ENCODE peak calls at places on chromosomes 1 and 21, in five cellular contexts. A is cardiac muscle cell, L is psoas muscle, J is upper lobe of right lung, X is GM23338. V is an unnamed sample. For H3K27me3, the result is how much of the 10 kb centered on the place peaks cover.

GRCh38 chr1:1032428-1032827 is 12.5 kb downstream of the AGRN start:
- DNase-seq in A (peak), L (no peak), J (no peak), X (peak), V (no peak)

GRCh38 chr21:15278279-15278678 is 213.5 kb upstream of the NRIP1 start:
- DNase-seq in A (no peak), L (no peak), J (no peak), X (no peak), V (no peak)

GRCh38 chr1:43348809-43349593 is 9.8 kb upstream of the CDC20 start:
- DNase-seq in A (peak), L (peak), J (peak), X (peak), V (no peak)

GRCh38 chr1:26315874-26316850 is 1.6 kb upstream of the CD52 start:
- DNase-seq in A (no peak), L (no peak), J (no peak), X (peak), V (peak)

GRCh38 chr1:185998391-185998790 is 264.2 kb downstream of the HMCN1 start:
- DNase-seq in A (no peak), L (peak), J (no peak), X (peak), V (no peak)

GRCh38 chr1:112718691-112719418 is 3.7 kb upstream of the PPM1J start:
- DNase-seq in A (peak), L (peak), J (peak), X (peak), V (no peak)

GRCh38 chr1:116266864-116267212 is 106.2 kb upstream of the ATP1A1 start:
- DNase-seq in A (no peak), L (no peak), J (no peak), X (no peak), V (no peak)

GRCh38 chr1:3625151-3625907 is 514 bp downstream of the TPRG1L start:
- DNase-seq in A (peak), L (peak), J (no peak), X (peak), V (no peak)

GRCh38 chr1:173477286-173478098 is at the start of gene PRDX6:
- DNase-seq in A (peak), L (peak), J (no peak), X (peak), V (peak)

GRCh38 chr1:102941364-102941947 is 166.9 kb downstream of the COL11A1 start:
- DNase-seq in A (no peak), L (no peak), J (no peak), X (peak), V (no peak)

GRCh38 chr21:15522148-15522547 is 207.6 kb upstream of the USP25 start:
- DNase-seq in A (no peak), L (no peak), J (no peak), X (no peak), V (no peak)

GRCh38 chr1:76033800-76034475 is 40.6 kb upstream of the ST6GALNAC3 start:
- DNase-seq in A (no peak), L (no peak), J (no peak), X (no peak), V (no peak)

GRCh38 chr21:25664462-25665070 is 25.5 kb downstream of the JAM2 start:
- DNase-seq in A (no peak), L (no peak), J (no peak), X (no peak), V (no peak)

GRCh38 chr21:25878334-25878733 is 143.6 kb downstream of the GABPA start:
- DNase-seq in A (no peak), L (no peak), J (no peak), X (no peak), V (no peak)

GRCh38 chr21:44722701-44723100 is 11.3 kb upstream of the TSPEAR start:
- DNase-seq in A (no peak), L (no peak), J (no peak), X (no peak), V (no peak)

GRCh38 chr1:204989266-204990058 is 53.5 kb upstream of the CNTN2 start:
- DNase-seq in A (peak), L (peak), J (peak), X (peak), V (no peak)

GRCh38 chr1:168261390-168261789 is 19.3 kb upstream of the TBX19 start:
- DNase-seq in A (no peak), L (no peak), J (no peak), X (no peak), V (no peak)

DNA sequence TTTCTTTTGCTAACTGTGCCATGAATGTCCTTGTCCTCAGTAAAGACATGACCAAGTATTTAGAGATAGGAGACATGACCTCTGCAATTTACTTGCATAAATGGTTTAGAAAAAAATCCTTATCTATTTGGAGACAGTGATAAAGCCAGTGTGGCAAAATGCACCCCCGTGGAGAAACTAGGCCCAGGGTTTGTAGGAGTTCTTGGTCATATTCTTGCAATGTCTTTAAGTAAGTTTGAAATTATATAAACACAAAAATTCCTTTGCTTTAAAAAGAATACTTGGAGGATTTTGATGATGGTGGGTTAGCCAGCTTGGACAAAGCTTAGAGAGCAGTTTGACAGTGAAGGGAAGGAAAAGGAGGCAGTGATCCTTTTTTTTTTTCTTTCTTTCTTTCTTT is 101.9 kb upstream of the SLC45A1 start:
- DNase-seq in A (no peak), L (no peak), J (no peak), X (no peak), V (no peak)
- H3K27me3 ChIP-seq in A (under half), L (under half), J (under half), X (under half), V (under half)

DNA sequence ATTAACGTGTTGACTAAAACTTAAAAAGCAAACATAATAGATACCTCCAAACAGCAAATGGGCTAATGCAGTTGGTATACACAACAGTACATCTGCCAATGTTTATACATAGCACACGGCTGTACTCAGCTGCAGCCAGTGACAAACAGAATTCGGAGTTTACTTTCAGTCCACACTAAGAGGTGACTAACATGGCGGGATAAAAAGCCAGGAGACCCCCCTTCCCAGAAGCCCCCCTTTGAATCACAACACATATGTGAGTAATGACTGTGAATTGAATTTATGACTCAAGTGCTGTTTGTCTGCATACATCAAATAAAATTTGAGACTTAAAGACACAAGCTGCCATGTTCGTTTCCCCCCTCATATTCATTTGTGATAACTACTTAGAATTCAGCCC is 113.2 kb downstream of the RUNX1 start:
- DNase-seq in A (no peak), L (no peak), J (no peak), X (no peak), V (no peak)
- H3K27me3 ChIP-seq in A (half or more), L (under half), J (under half), X (under half), V (under half)

DNA sequence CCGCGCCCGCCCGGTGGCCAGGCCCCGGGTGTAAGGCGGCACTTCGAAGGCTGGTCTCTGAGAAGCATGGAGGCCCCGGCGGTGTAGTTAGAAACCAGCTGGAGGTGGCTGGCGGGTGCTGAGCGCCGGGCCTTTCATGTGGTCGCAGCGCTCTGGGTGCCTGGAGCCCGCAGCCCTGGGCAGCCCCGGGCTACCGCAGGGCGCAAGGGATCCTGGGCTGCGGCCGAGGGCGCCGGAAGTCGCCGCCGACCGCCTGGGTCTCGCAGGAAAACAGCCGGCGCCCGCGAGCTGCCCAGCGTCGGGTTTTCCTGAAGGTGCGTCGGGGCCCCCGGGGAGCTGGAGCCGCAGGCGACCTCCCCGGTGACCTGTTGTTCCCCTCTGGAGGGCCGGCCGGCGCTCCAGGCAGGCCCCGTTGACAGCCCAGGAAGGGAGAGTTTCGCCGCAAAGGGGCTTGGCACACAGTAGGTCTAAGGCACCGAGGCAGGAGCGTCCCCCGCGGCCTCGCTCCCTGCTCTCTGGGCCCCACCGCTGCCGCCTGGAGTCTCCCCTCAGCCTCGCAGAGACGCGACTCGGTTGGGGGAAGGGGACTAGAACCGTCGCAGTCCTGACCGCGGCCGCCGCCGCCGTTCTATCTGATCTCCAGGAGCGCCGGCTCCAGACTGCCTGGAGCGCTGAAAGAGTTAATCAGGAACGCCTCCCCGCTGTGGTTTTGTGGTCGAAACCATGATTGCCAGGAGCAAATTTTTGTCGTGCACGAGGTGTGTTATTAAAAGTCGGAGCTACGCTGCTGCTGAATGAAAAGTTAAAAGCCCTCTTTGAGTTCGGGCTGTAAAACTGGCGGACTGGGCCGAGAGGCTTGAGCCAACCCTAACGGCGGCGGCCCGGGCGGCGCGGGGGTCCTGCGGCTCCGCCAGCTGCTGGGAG is 2.8 kb downstream of the GRHL3 start:
- DNase-seq in A (peak), L (peak), J (peak), X (peak), V (no peak)
- H3K27me3 ChIP-seq in A (under half), L (under half), J (under half), X (under half), V (under half)

DNA sequence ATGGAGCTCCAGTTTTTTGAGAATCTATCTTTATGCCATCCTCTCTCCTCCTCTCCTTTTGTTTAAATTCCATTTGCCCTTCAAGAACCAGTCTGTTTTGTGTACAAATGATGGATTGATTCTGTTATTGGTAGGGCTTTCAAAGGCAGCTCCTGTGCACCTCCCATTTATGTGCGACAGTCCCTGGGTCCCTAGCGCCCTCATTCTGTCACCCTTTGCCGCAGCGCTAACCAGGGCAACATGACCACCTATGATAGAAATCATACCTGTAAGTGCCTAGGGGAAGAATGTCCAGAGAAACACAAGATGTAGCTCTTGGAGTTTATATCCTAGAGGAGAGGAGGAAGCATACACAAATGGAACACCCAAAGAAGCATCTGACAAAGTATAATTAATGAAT is 138.8 kb downstream of the TNR start:
- DNase-seq in A (no peak), L (no peak), J (no peak), X (peak), V (no peak)
- H3K27me3 ChIP-seq in A (under half), L (under half), J (under half), X (under half), V (under half)

GRCh38 chr1:208240698-208241355 is 3.4 kb downstream of the PLXNA2 start:
- DNase-seq in A (no peak), L (no peak), J (no peak), X (no peak), V (no peak)
- H3K27me3 ChIP-seq in A (under half), L (under half), J (under half), X (half or more), V (under half)

V was measured in vagina.